ENCODE peak calls at places on chromosomes 11 and 22, in ten cellular contexts. One of them, this sample, is unnamed.

GRCh38 chr22:46336119-46337078 is 885 bp downstream of the TRMU start:
- DNase-seq in GM03348: peak
- DNase-seq in naive thymus-derived CD8-positive, alpha-beta T cell: no peak
- DNase-seq in MM.1S: peak
- DNase-seq in HS-5: no peak
- DNase-seq in EH: peak
- DNase-seq in NCI-H2029: no peak
- DNase-seq in NCI-H1092: no peak
- DNase-seq in colonic mucosa: peak
- DNase-seq in adrenal gland: no peak
- DNase-seq in this sample: peak

GRCh38 chr22:36823177-36823839 is 6.5 kb upstream of the PVALB start:
- DNase-seq in GM03348: peak
- DNase-seq in naive thymus-derived CD8-positive, alpha-beta T cell: no peak
- DNase-seq in MM.1S: no peak
- DNase-seq in HS-5: no peak
- DNase-seq in EH: no peak
- DNase-seq in NCI-H2029: no peak
- DNase-seq in NCI-H1092: no peak
- DNase-seq in colonic mucosa: no peak
- DNase-seq in adrenal gland: no peak
- DNase-seq in this sample: no peak

GRCh38 chr11:62725686-62726085 is 1.6 kb downstream of the HNRNPUL2 start:
- DNase-seq in GM03348: no peak
- DNase-seq in naive thymus-derived CD8-positive, alpha-beta T cell: no peak
- DNase-seq in MM.1S: no peak
- DNase-seq in HS-5: no peak
- DNase-seq in EH: no peak
- DNase-seq in NCI-H2029: no peak
- DNase-seq in NCI-H1092: no peak
- DNase-seq in colonic mucosa: peak
- DNase-seq in adrenal gland: no peak
- DNase-seq in this sample: no peak

GRCh38 chr11:134789104-134789503 is 377.1 kb upstream of the B3GAT1 start:
- DNase-seq in GM03348: no peak
- DNase-seq in naive thymus-derived CD8-positive, alpha-beta T cell: no peak
- DNase-seq in MM.1S: no peak
- DNase-seq in HS-5: no peak
- DNase-seq in EH: no peak
- DNase-seq in NCI-H2029: no peak
- DNase-seq in NCI-H1092: no peak
- DNase-seq in colonic mucosa: no peak
- DNase-seq in adrenal gland: no peak
- DNase-seq in this sample: no peak

GRCh38 chr22:46598224-46598623 is 22.0 kb upstream of the GRAMD4 start:
- DNase-seq in GM03348: no peak
- DNase-seq in naive thymus-derived CD8-positive, alpha-beta T cell: no peak
- DNase-seq in MM.1S: no peak
- DNase-seq in HS-5: no peak
- DNase-seq in EH: no peak
- DNase-seq in NCI-H2029: no peak
- DNase-seq in NCI-H1092: no peak
- DNase-seq in colonic mucosa: no peak
- DNase-seq in adrenal gland: no peak
- DNase-seq in this sample: no peak

GRCh38 chr11:17608830-17609229 is 61.8 kb downstream of the OTOG start:
- DNase-seq in GM03348: no peak
- DNase-seq in naive thymus-derived CD8-positive, alpha-beta T cell: no peak
- DNase-seq in MM.1S: no peak
- DNase-seq in HS-5: no peak
- DNase-seq in EH: no peak
- DNase-seq in NCI-H2029: no peak
- DNase-seq in NCI-H1092: no peak
- DNase-seq in colonic mucosa: no peak
- DNase-seq in adrenal gland: no peak
- DNase-seq in this sample: no peak

GRCh38 chr22:20953668-20954500 is 13.2 kb upstream of the AIFM3 start:
- DNase-seq in GM03348: no peak
- DNase-seq in naive thymus-derived CD8-positive, alpha-beta T cell: no peak
- DNase-seq in MM.1S: no peak
- DNase-seq in HS-5: no peak
- DNase-seq in EH: peak
- DNase-seq in NCI-H2029: no peak
- DNase-seq in NCI-H1092: no peak
- DNase-seq in colonic mucosa: no peak
- DNase-seq in adrenal gland: no peak
- DNase-seq in this sample: no peak

GRCh38 chr22:17734197-17734596 is 40.1 kb downstream of the BID start:
- DNase-seq in GM03348: peak
- DNase-seq in naive thymus-derived CD8-positive, alpha-beta T cell: no peak
- DNase-seq in MM.1S: no peak
- DNase-seq in HS-5: no peak
- DNase-seq in EH: peak
- DNase-seq in NCI-H2029: no peak
- DNase-seq in NCI-H1092: no peak
- DNase-seq in colonic mucosa: no peak
- DNase-seq in adrenal gland: no peak
- DNase-seq in this sample: no peak

GRCh38 chr22:20591295-20591645 is 83.9 kb downstream of the MED15 start:
- DNase-seq in GM03348: no peak
- DNase-seq in naive thymus-derived CD8-positive, alpha-beta T cell: no peak
- DNase-seq in MM.1S: no peak
- DNase-seq in HS-5: no peak
- DNase-seq in EH: no peak
- DNase-seq in NCI-H2029: no peak
- DNase-seq in NCI-H1092: no peak
- DNase-seq in colonic mucosa: no peak
- DNase-seq in adrenal gland: no peak
- DNase-seq in this sample: no peak

GRCh38 chr11:80007616-80008015 is 566.8 kb upstream of the TENM4 start:
- DNase-seq in GM03348: no peak
- DNase-seq in naive thymus-derived CD8-positive, alpha-beta T cell: no peak
- DNase-seq in MM.1S: no peak
- DNase-seq in HS-5: no peak
- DNase-seq in EH: no peak
- DNase-seq in NCI-H2029: no peak
- DNase-seq in NCI-H1092: no peak
- DNase-seq in colonic mucosa: no peak
- DNase-seq in adrenal gland: no peak
- DNase-seq in this sample: no peak